ENCODE peak calls at places on chromosomes 12 and 14, in four cellular contexts. K is HEK293T; G is stimulated activated CD4-positive, alpha-beta T cell treated with anti-CD3 and anti-CD28 coated beads, Interleukin-1b, Interleukin-23, amount 100 ng/mL, for 4 hours; O is frontal cortex. W is an unnamed sample.

GRCh38 chr12:20220339-20220738 is 148.0 kb upstream of the PDE3A start:
- DNase-seq in K (peak; percentile 21), G (no peak), O (no peak), W (no peak)

GRCh38 chr12:105975351-105975750 is 163.4 kb downstream of the NUAK1 start:
- DNase-seq in K (no peak), G (no peak), O (no peak), W (no peak)

GRCh38 chr12:1655225-1655788 is 26.3 kb downstream of the WNT5B start:
- DNase-seq in K (no peak), G (no peak), O (no peak), W (no peak)

GRCh38 chr12:67208326-67209067 is 60.7 kb upstream of the CAND1 start:
- DNase-seq in K (no peak), G (no peak), O (no peak), W (no peak)

GRCh38 chr12:13220848-13221247 is 24.3 kb downstream of the EMP1 start:
- DNase-seq in K (no peak), G (no peak), O (no peak), W (no peak)

GRCh38 chr12:112964067-112964670 is 14.2 kb upstream of the OAS2 start:
- DNase-seq in K (no peak), G (no peak), O (no peak), W (peak; percentile 33)

GRCh38 chr12:53023-53734 is 13.4 kb upstream of the IQSEC3 start:
- DNase-seq in K (no peak), G (no peak), O (no peak), W (no peak)

GRCh38 chr14:77603654-77604270 is 12.7 kb downstream of the SPTLC2 start:
- DNase-seq in K (no peak), G (no peak), O (no peak), W (no peak)

GRCh38 chr12:27969011-27969900 is 3.3 kb downstream of the PTHLH start:
- DNase-seq in K (peak; percentile 27), G (no peak), O (no peak), W (no peak)

GRCh38 chr14:75428230-75429104 is 645 bp downstream of the JDP2 start:
- DNase-seq in K (peak; percentile 28), G (no peak), O (peak; percentile 55), W (peak; percentile 81)

GRCh38 chr14:74491952-74492351 is 1.2 kb downstream of the NPC2 start:
- DNase-seq in K (no peak), G (no peak), O (no peak), W (no peak)

GRCh38 chr14:24351517-24351916 is 11.7 kb upstream of the RIPK3 start:
- DNase-seq in K (no peak), G (no peak), O (no peak), W (no peak)

GRCh38 chr12:6957151-6957701 is 6.1 kb downstream of the PTPN6 start:
- DNase-seq in K (no peak), G (no peak), O (no peak), W (peak; percentile 71)

GRCh38 chr12:113186666-113187325 is 1.3 kb downstream of the RITA1 start:
- DNase-seq in K (no peak), G (no peak), O (no peak), W (no peak)

GRCh38 chr14:71001742-71002141 is 94.5 kb downstream of the PCNX1 start:
- DNase-seq in K (no peak), G (no peak), O (no peak), W (no peak)

GRCh38 chr12:112809684-112810083 is 18.1 kb downstream of the RPH3A start:
- DNase-seq in K (no peak), G (no peak), O (no peak), W (no peak)

GRCh38 chr14:99230271-99231141 is 41.5 kb downstream of the BCL11B start:
- DNase-seq in K (no peak), G (peak; percentile 57), O (no peak), W (no peak)

GRCh38 chr14:49594347-49595089 is 4.2 kb upstream of the LRR1 start:
- DNase-seq in K (peak; percentile 31), G (no peak), O (no peak), W (no peak)

GRCh38 chr12:123363743-123364531 is 710 bp downstream of the SBNO1 start:
- DNase-seq in K (peak; percentile 42), G (peak; percentile 4), O (no peak), W (no peak)